ENCODE peak calls at places on chromosomes 4 and X, in ten cellular contexts. Q is bronchial epithelial cell; S is dorsolateral prefrontal cortex; T is HCT116; M is AG10803; P is tibial nerve; B is body of pancreas; V is CD8-positive, alpha-beta memory T cell; X is stomach; A is fibroblast of the aortic adventitia. U is an unnamed sample.

GRCh38 chr4:21768349-21769310 is 179.9 kb downstream of the KCNIP4 start:
- DNase-seq in Q (peak), S (peak), T (peak), M (peak), P (no peak), B (peak), V (no peak), X (no peak), A (peak), U (no peak)

GRCh38 chr4:8847764-8848163 is 23.9 kb downstream of the HMX1 start:
- DNase-seq in Q (no peak), S (no peak), T (peak), M (no peak), P (no peak), B (no peak), V (no peak), X (no peak), A (no peak), U (no peak)

GRCh38 chrX:71603618-71604017 is 14.7 kb downstream of the CXCR3 start:
- DNase-seq in Q (no peak), S (no peak), T (peak), M (no peak), P (no peak), B (no peak), V (no peak), X (no peak), A (no peak), U (no peak)

GRCh38 chr4:142615324-142615665 is 230.8 kb downstream of the INPP4B start:
- DNase-seq in Q (peak), S (no peak), T (no peak), M (peak), P (no peak), B (no peak), V (no peak), X (no peak), A (peak), U (peak)

GRCh38 chr4:78057600-78058560 is 757 bp downstream of the FRAS1 start:
- DNase-seq in Q (peak), S (peak), T (no peak), M (peak), P (peak), B (peak), V (no peak), X (peak), A (peak), U (peak)

GRCh38 chrX:123854329-123854728 is 5.5 kb upstream of the XIAP start:
- DNase-seq in Q (no peak), S (no peak), T (no peak), M (peak), P (no peak), B (no peak), V (no peak), X (no peak), A (peak), U (no peak)

GRCh38 chr4:36241771-36242170 is 2.5 kb downstream of the ARAP2 start:
- DNase-seq in Q (peak), S (no peak), T (no peak), M (no peak), P (no peak), B (no peak), V (no peak), X (no peak), A (no peak), U (no peak)

GRCh38 chrX:149511081-149511480 is 6.0 kb upstream of the IDS start:
- DNase-seq in Q (peak), S (no peak), T (peak), M (peak), P (no peak), B (no peak), V (no peak), X (no peak), A (no peak), U (no peak)

GRCh38 chr4:184279496-184280082 is 61.9 kb upstream of the ENPP6 start:
- DNase-seq in Q (no peak), S (no peak), T (no peak), M (no peak), P (no peak), B (no peak), V (no peak), X (no peak), A (no peak), U (no peak)

GRCh38 chr4:184280591-184281071 is 63.0 kb upstream of the ENPP6 start:
- DNase-seq in Q (no peak), S (no peak), T (no peak), M (no peak), P (no peak), B (no peak), V (no peak), X (no peak), A (no peak), U (no peak)

GRCh38 chr4:184281231-184282139 is 63.8 kb upstream of the ENPP6 start:
- DNase-seq in Q (no peak), S (no peak), T (no peak), M (no peak), P (no peak), B (no peak), V (no peak), X (no peak), A (no peak), U (no peak)

GRCh38 chr4:184282251-184282713 is 64.6 kb upstream of the ENPP6 start:
- DNase-seq in Q (peak), S (no peak), T (no peak), M (no peak), P (no peak), B (no peak), V (peak), X (peak), A (no peak), U (no peak)

DNA sequence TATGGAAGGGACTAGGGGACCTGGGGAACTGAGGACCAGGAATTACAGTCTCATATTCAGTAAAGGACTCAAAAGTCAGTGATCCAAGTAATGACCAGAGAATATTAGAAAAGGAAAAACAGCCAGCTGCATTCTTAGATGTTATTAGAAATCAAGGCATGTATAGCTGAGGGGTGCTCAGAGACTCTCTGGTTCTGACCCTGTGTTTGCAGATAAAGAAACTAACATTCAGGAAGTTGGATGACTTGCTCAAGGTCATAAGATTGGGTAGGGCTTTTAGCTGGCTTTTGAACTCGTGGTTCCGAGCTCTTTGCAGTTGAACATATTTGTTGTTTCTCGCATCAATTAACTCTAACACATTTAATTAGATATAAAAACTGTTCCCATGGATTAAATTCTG is 62.4 kb upstream of the ENPP6 start:
- DNase-seq in Q (no peak), S (no peak), T (no peak), M (no peak), P (no peak), B (no peak), V (no peak), X (no peak), A (no peak), U (no peak)
- H3K4me3 ChIP-seq in Q (no peak), S (no peak), T (no peak), M (no peak), P (no peak), B (no peak), V (no peak), X (no peak), A (no peak), U (no peak)

DNA sequence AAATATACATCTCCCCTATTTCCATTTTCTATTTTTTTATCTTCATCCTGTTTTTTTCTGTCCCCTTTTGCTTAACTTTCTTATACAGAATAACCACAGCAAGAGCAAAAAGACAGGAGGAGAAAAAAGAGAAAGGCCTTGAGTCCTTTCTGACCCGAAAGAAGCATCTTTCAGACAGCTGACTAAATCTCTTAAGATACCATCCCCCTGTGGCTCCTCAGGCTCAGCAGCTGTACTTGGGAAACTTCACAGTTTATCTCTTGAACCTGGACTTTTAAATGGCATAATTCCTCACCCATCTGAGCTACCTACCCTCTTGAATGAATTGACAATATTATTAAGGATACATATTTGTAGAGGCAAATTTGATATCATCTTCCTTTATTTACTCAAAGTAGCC is 100.2 kb downstream of the FIP1L1 start:
- DNase-seq in Q (no peak), S (no peak), T (no peak), M (peak), P (no peak), B (no peak), V (no peak), X (no peak), A (no peak), U (no peak)
- H3K4me3 ChIP-seq in Q (no peak), S (no peak), T (no peak), M (no peak), P (no peak), B (no peak), V (no peak), X (no peak), A (no peak), U (no peak)

DNA sequence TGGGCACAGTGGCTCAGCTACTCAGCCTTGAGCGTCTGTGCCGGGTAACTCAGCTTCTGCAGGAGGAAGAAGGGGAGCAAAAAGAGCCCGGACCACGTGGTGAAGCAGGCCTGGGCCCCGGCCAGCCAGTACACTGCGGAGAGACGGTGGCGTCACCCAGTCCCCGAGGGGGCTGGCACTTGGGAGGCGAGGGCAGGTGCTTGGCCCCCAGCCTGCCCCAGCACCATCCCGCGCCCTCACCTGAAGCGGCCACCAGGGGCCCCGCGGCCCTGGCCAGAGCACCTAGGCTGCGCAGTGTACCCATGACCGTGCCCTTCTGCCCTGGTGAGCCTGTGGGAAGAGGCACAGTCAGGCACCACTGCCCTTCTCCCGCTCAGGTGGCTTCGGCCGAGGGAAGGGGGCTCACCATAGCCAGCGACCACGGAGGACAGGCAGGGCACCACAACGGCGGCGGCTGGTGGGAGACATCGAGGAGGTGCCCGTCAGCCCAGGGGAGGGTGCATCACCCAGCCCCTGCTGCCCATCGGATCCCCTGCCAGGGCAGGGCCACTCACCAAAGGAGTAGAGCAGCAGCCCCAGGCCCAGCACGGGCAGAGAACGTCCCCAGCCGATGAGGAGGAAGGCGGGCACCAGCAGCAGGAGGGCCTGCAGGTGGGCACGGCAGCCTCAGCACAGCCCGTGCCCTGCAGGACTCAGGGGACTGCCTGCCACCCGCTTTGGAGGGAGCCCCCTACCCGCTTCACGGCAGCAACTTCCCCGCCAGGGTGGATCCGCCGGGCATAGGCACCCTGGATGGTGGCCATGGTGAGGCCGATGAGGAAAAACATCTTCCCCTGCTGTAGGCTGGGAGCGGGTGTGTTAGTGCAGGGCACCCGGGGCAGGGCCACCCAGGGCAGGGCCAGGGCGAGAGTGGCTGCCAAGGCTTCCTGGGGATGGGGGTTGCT is 32.1 kb downstream of the NOP14 start:
- DNase-seq in Q (no peak), S (peak), T (no peak), M (no peak), P (no peak), B (peak), V (no peak), X (peak), A (no peak), U (no peak)
- H3K4me3 ChIP-seq in Q (no peak), S (no peak), T (no peak), M (no peak), P (no peak), B (no peak), V (peak), X (peak), A (no peak), U (no peak)

GRCh38 chr4:184812651-184813181 is 13.1 kb downstream of the ACSL1 start:
- DNase-seq in Q (peak), S (no peak), T (no peak), M (no peak), P (no peak), B (no peak), V (no peak), X (no peak), A (peak), U (no peak)

GRCh38 chr4:184810720-184811119 is 15.0 kb downstream of the ACSL1 start:
- DNase-seq in Q (no peak), S (no peak), T (no peak), M (no peak), P (no peak), B (no peak), V (no peak), X (no peak), A (no peak), U (no peak)

GRCh38 chr4:184811484-184812180 is 14.1 kb downstream of the ACSL1 start:
- DNase-seq in Q (no peak), S (no peak), T (no peak), M (no peak), P (no peak), B (peak), V (no peak), X (no peak), A (no peak), U (no peak)

GRCh38 chr4:184814686-184815045 is 11.1 kb downstream of the ACSL1 start:
- DNase-seq in Q (no peak), S (no peak), T (no peak), M (peak), P (no peak), B (no peak), V (no peak), X (no peak), A (no peak), U (no peak)

GRCh38 chr4:184812181-184812542 is 13.6 kb downstream of the ACSL1 start:
- DNase-seq in Q (no peak), S (no peak), T (no peak), M (no peak), P (no peak), B (no peak), V (no peak), X (no peak), A (no peak), U (no peak)
- H3K4me3 ChIP-seq in Q (no peak), S (no peak), T (no peak), M (no peak), P (no peak), B (no peak), V (no peak), X (no peak), A (no peak), U (no peak)

GRCh38 chrX:134544614-134545255 is 84.8 kb downstream of the HPRT1 start:
- DNase-seq in Q (no peak), S (no peak), T (no peak), M (no peak), P (no peak), B (peak), V (no peak), X (peak), A (no peak), U (no peak)
- H3K4me3 ChIP-seq in Q (no peak), S (no peak), T (no peak), M (peak), P (peak), B (no peak), V (no peak), X (peak), A (no peak), U (no peak)

DNA sequence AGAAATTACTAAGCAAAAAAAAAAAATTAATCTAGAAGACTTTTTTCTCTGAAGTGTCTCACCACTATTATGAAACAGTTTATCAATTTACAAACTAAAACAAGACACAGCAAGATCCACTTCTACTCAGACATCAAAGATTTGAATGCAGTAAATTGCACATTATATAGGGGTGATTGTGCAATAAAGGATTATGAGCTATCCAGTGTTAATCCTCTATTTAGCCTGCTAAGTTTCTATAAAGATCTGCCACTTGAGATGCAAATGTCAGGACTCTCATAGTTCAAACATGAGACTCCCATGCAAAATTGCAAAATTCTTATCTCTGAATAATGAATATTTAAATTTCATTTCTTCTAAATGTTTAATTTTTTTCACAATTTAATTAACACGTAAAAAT is 2.2 kb downstream of the TECRL start:
- DNase-seq in Q (peak), S (no peak), T (no peak), M (no peak), P (no peak), B (no peak), V (no peak), X (no peak), A (no peak), U (no peak)
- H3K4me3 ChIP-seq in Q (no peak), S (no peak), T (no peak), M (no peak), P (no peak), B (no peak), V (no peak), X (no peak), A (no peak), U (no peak)

GRCh38 chr4:55157559-55158277 is 32.3 kb upstream of the KDR start:
- DNase-seq in Q (no peak), S (no peak), T (no peak), M (no peak), P (no peak), B (no peak), V (no peak), X (no peak), A (no peak), U (no peak)
- H3K4me3 ChIP-seq in Q (no peak), S (peak), T (no peak), M (peak), P (no peak), B (no peak), V (no peak), X (no peak), A (peak), U (no peak)